ENCODE peak calls at places on chromosome 12, in four cellular contexts. One of them, this sample, is unnamed.

GRCh38 chr12:68425998-68426397 is 93.8 kb upstream of the MDM1 start:
- DNase-seq in GM12878: no peak
- DNase-seq in fibroblast of lung: peak
- DNase-seq in uterus: no peak
- DNase-seq in this sample: no peak

GRCh38 chr12:133235401-133236112 is at the start of gene ANHX:
- DNase-seq in GM12878: no peak
- DNase-seq in fibroblast of lung: no peak
- DNase-seq in uterus: no peak
- DNase-seq in this sample: no peak

GRCh38 chr12:9787340-9787737 is 26.6 kb upstream of the CD69 start:
- DNase-seq in GM12878: no peak
- DNase-seq in fibroblast of lung: peak
- DNase-seq in uterus: no peak
- DNase-seq in this sample: no peak

GRCh38 chr12:26422839-26423398 is 227.5 kb downstream of the SSPN start:
- DNase-seq in GM12878: no peak
- DNase-seq in fibroblast of lung: no peak
- DNase-seq in uterus: no peak
- DNase-seq in this sample: no peak

GRCh38 chr12:112988224-112988623 is 9.9 kb downstream of the OAS2 start:
- DNase-seq in GM12878: no peak
- DNase-seq in fibroblast of lung: no peak
- DNase-seq in uterus: no peak
- DNase-seq in this sample: peak

GRCh38 chr12:46559311-46559710 is 186.7 kb upstream of the SLC38A2 start:
- DNase-seq in GM12878: no peak
- DNase-seq in fibroblast of lung: peak
- DNase-seq in uterus: no peak
- DNase-seq in this sample: no peak

GRCh38 chr12:120853188-120853587 is 51.0 kb downstream of the SPPL3 start:
- DNase-seq in GM12878: no peak
- DNase-seq in fibroblast of lung: peak
- DNase-seq in uterus: no peak
- DNase-seq in this sample: no peak

GRCh38 chr12:22101749-22102243 is 55.8 kb downstream of the CMAS start:
- DNase-seq in GM12878: no peak
- DNase-seq in fibroblast of lung: peak
- DNase-seq in uterus: no peak
- DNase-seq in this sample: no peak

GRCh38 chr12:112946236-112947000 is 8.1 kb downstream of the OAS3 start:
- DNase-seq in GM12878: no peak
- DNase-seq in fibroblast of lung: no peak
- DNase-seq in uterus: no peak
- DNase-seq in this sample: no peak

GRCh38 chr12:67222302-67222701 is 46.9 kb upstream of the CAND1 start:
- DNase-seq in GM12878: no peak
- DNase-seq in fibroblast of lung: peak
- DNase-seq in uterus: no peak
- DNase-seq in this sample: no peak

GRCh38 chr12:31491819-31492598 is 98.9 kb downstream of the DENND5B start:
- DNase-seq in GM12878: no peak
- DNase-seq in fibroblast of lung: peak
- DNase-seq in uterus: no peak
- DNase-seq in this sample: no peak

GRCh38 chr12:68913682-68914081 is 19.3 kb downstream of the CPM start:
- DNase-seq in GM12878: no peak
- DNase-seq in fibroblast of lung: peak
- DNase-seq in uterus: no peak
- DNase-seq in this sample: no peak

GRCh38 chr12:13135336-13136178 is 32.1 kb upstream of the GSG1 start:
- DNase-seq in GM12878: no peak
- DNase-seq in fibroblast of lung: peak
- DNase-seq in uterus: no peak
- DNase-seq in this sample: no peak

GRCh38 chr12:92151916-92152315 is 6.3 kb upstream of the BTG1 start:
- DNase-seq in GM12878: no peak
- DNase-seq in fibroblast of lung: no peak
- DNase-seq in uterus: no peak
- DNase-seq in this sample: no peak

GRCh38 chr12:92155733-92156132 is 10.1 kb upstream of the BTG1 start:
- DNase-seq in GM12878: no peak
- DNase-seq in fibroblast of lung: no peak
- DNase-seq in uterus: no peak
- DNase-seq in this sample: no peak

GRCh38 chr12:92158711-92159534 is 13.3 kb upstream of the BTG1 start:
- DNase-seq in GM12878: no peak
- DNase-seq in fibroblast of lung: no peak
- DNase-seq in uterus: no peak
- DNase-seq in this sample: no peak

GRCh38 chr12:92156139-92156538 is 10.5 kb upstream of the BTG1 start:
- DNase-seq in GM12878: no peak
- DNase-seq in fibroblast of lung: no peak
- DNase-seq in uterus: no peak
- DNase-seq in this sample: no peak

DNA sequence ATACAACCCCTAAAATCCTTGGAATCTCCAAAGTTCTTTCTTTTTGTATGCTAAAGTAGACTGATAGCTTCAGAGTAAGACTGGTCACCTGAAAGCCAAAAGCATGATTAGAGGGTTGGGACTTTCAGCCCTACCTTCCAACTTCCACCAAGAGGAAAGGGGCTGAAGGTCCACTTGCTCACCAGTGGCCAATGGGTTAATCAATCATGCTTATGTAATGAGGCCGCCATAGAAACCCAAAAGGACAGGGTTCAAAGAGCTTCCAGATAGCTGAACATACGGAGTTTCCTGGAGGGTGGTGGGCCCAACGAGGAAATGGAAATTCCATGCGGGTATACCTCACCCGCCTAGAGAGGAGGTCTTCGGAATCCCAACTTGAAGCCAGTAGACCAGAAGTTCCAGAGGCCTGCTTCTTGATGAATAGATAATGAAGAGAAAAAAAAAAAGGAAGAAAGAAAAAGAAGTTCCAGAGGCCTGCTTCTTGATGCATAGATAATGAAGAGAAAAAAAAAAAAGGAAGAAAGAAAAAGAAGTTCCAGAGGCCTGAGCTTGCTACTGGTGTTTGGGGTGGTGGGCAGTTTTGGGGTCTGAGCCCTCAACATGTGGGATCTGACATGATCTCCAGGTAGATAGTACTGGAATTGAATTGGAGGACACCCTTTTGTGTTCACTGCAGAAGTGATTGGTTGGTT is 11.2 kb upstream of the BTG1 start:
- DNase-seq in GM12878: no peak
- DNase-seq in fibroblast of lung: no peak
- DNase-seq in uterus: no peak
- DNase-seq in this sample: no peak
- H3K4me3 ChIP-seq in GM12878: peak
- H3K4me3 ChIP-seq in fibroblast of lung: no peak
- H3K4me3 ChIP-seq in uterus: no peak
- H3K4me3 ChIP-seq in this sample: no peak

DNA sequence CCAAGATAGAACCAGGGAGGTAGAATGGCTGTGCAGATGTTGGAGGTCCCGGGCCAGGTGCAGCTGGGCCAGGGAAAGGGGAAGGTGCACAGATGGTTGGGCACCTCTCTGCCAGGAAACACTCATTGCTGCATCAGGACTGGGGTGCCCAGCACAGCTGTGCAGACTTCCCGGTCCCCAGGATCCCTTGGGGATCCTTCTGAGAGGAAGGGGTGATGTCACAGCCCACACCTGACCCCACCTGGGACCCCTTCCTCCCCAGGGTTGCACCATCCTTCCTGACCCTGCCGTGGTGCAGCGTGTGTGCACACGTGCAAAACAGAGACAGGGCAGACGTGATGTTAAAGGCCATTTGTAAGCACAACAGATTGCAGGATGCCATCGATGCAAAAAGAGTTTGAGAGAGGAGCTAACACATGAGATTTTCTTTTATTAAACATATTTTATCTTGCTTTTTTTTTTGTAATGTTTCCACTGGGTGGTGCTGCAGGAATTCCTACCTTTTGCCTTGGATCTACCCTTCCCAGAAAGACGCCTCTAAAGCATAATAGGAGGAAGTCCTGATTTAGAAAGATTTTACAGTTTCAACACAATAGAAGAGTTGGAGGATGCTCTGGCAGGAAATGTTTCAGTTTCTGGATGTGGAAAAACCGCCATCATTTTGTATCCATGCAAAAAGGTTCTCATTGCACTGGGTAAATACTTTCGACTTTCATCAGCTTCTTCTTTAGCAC is 14.8 kb downstream of the ELK3 start:
- DNase-seq in GM12878: no peak
- DNase-seq in fibroblast of lung: no peak
- DNase-seq in uterus: no peak
- DNase-seq in this sample: no peak
- H3K4me3 ChIP-seq in GM12878: no peak
- H3K4me3 ChIP-seq in fibroblast of lung: no peak
- H3K4me3 ChIP-seq in uterus: no peak
- H3K4me3 ChIP-seq in this sample: no peak

GRCh38 chr12:56769868-56770267 is 6.7 kb downstream of the HSD17B6 start:
- DNase-seq in GM12878: no peak
- DNase-seq in fibroblast of lung: no peak
- DNase-seq in uterus: no peak
- DNase-seq in this sample: no peak
- H3K4me3 ChIP-seq in GM12878: no peak
- H3K4me3 ChIP-seq in fibroblast of lung: no peak
- H3K4me3 ChIP-seq in uterus: no peak
- H3K4me3 ChIP-seq in this sample: no peak

GRCh38 chr12:1083086-1083887 is 92.3 kb downstream of the ERC1 start:
- DNase-seq in GM12878: no peak
- DNase-seq in fibroblast of lung: peak
- DNase-seq in uterus: no peak
- DNase-seq in this sample: no peak
- H3K4me3 ChIP-seq in GM12878: no peak
- H3K4me3 ChIP-seq in fibroblast of lung: no peak
- H3K4me3 ChIP-seq in uterus: peak
- H3K4me3 ChIP-seq in this sample: no peak

DNA sequence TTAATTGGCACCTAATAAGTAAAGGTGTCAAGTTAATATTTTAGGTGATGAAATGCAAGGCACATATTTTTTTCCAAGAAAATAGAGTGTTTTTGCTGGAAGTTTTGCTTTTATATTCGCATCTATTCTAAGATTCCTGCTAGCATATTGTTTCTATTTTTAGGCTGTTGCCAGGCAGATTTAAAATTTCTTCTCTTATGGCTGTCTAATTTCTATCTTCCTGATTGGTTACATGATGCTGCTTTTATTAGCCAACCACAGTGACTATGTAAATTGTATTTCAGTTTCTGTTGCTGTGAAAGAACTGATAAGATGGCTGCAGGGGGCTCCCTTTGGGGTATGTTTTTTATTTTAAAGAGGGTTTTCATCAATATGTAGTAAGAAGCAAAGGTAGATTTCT is 42.7 kb downstream of the ATF7IP start:
- DNase-seq in GM12878: no peak
- DNase-seq in fibroblast of lung: peak
- DNase-seq in uterus: no peak
- DNase-seq in this sample: no peak
- H3K4me3 ChIP-seq in GM12878: no peak
- H3K4me3 ChIP-seq in fibroblast of lung: no peak
- H3K4me3 ChIP-seq in uterus: no peak
- H3K4me3 ChIP-seq in this sample: no peak

DNA sequence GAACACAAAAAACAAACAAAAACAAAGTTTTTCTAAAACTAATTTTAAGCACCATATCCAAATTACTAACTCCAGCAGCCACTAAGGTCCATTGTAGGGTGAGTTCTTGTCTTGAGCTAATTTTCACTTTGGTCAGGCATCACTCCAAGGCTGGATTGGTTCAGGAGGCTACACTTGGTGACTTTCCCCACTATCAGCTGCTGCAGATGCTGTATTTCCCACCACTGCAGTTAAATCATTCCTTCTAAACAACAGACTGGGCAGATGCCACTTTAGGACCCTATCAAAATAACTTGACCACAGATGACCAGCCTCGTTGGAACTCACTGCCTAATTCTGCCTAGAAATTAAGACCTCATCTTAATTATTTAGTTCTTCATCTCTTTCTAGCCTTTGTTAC is 140.5 kb downstream of the SLC16A7 start:
- DNase-seq in GM12878: no peak
- DNase-seq in fibroblast of lung: no peak
- DNase-seq in uterus: no peak
- DNase-seq in this sample: no peak
- H3K4me3 ChIP-seq in GM12878: no peak
- H3K4me3 ChIP-seq in fibroblast of lung: no peak
- H3K4me3 ChIP-seq in uterus: no peak
- H3K4me3 ChIP-seq in this sample: no peak

GRCh38 chr12:64583395-64584172 is 26.7 kb upstream of the RASSF3 start:
- DNase-seq in GM12878: no peak
- DNase-seq in fibroblast of lung: no peak
- DNase-seq in uterus: no peak
- DNase-seq in this sample: no peak
- H3K4me3 ChIP-seq in GM12878: no peak
- H3K4me3 ChIP-seq in fibroblast of lung: no peak
- H3K4me3 ChIP-seq in uterus: no peak
- H3K4me3 ChIP-seq in this sample: no peak

GRCh38 chr12:6603095-6603567 is 4.0 kb downstream of the CHD4 start:
- DNase-seq in GM12878: no peak
- DNase-seq in fibroblast of lung: peak
- DNase-seq in uterus: peak
- DNase-seq in this sample: no peak
- H3K4me3 ChIP-seq in GM12878: peak
- H3K4me3 ChIP-seq in fibroblast of lung: peak
- H3K4me3 ChIP-seq in uterus: peak
- H3K4me3 ChIP-seq in this sample: no peak

GRCh38 chr12:49798934-49799333 is 29.3 kb downstream of the NCKAP5L start:
- DNase-seq in GM12878: no peak
- DNase-seq in fibroblast of lung: no peak
- DNase-seq in uterus: no peak
- DNase-seq in this sample: no peak
- H3K4me3 ChIP-seq in GM12878: no peak
- H3K4me3 ChIP-seq in fibroblast of lung: no peak
- H3K4me3 ChIP-seq in uterus: no peak
- H3K4me3 ChIP-seq in this sample: no peak

GRCh38 chr12:4960547-4960946 is 50.8 kb downstream of the KCNA1 start:
- DNase-seq in GM12878: no peak
- DNase-seq in fibroblast of lung: no peak
- DNase-seq in uterus: no peak
- DNase-seq in this sample: no peak

GRCh38 chr12:4957781-4958180 is 48.1 kb downstream of the KCNA1 start:
- DNase-seq in GM12878: no peak
- DNase-seq in fibroblast of lung: no peak
- DNase-seq in uterus: no peak
- DNase-seq in this sample: no peak

GRCh38 chr12:4958697-4959375 is 49.1 kb downstream of the KCNA1 start:
- DNase-seq in GM12878: no peak
- DNase-seq in fibroblast of lung: peak
- DNase-seq in uterus: no peak
- DNase-seq in this sample: no peak

GRCh38 chr12:4960030-4960429 is 50.3 kb downstream of the KCNA1 start:
- DNase-seq in GM12878: no peak
- DNase-seq in fibroblast of lung: no peak
- DNase-seq in uterus: no peak
- DNase-seq in this sample: no peak

DNA sequence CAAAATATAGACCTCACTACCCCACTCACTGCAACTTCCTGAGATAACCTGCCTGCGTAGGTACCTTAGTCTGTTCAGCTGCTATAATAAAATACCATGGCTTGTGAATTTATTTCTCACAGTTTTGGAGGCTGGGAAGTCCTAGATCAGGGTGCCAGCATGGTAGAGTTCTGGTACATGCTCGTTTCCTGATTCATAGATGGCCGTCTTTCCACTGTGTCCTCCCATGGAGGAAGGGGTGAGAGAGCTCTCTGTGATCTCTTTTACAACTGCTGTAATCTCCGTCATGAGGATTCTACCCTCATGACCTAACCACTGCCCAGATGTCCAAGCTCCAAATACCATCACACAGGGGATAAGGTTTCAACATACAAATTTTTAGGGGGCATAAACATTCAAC is 49.7 kb downstream of the KCNA1 start:
- DNase-seq in GM12878: no peak
- DNase-seq in fibroblast of lung: no peak
- DNase-seq in uterus: no peak
- DNase-seq in this sample: no peak
- H3K4me3 ChIP-seq in GM12878: no peak
- H3K4me3 ChIP-seq in fibroblast of lung: no peak
- H3K4me3 ChIP-seq in uterus: no peak
- H3K4me3 ChIP-seq in this sample: no peak